ENCODE peak calls at places on chromosomes 13 and 19, in five cellular contexts. B is breast epithelium, E is Peyer's patch, L is K562, F is tibial nerve. D is an unnamed sample.

GRCh38 chr19:43470288-43470687 is 4.9 kb upstream of the LYPD3 start:
- DNase-seq in B (no peak), E (no peak), L (no peak), F (no peak), D (no peak)

GRCh38 chr19:34598217-34599155 is 78.5 kb downstream of the SCGB2B2 start:
- DNase-seq in B (peak), E (no peak), L (no peak), F (no peak), D (no peak)

GRCh38 chr13:90502762-90503161 is 844.7 kb upstream of the MIR17HG start:
- DNase-seq in B (no peak), E (no peak), L (no peak), F (no peak), D (no peak)

GRCh38 chr13:67075239-67075638 is 154.9 kb downstream of the PCDH9 start:
- DNase-seq in B (no peak), E (no peak), L (no peak), F (no peak), D (peak)

GRCh38 chr19:51018745-51019543 is 565 bp downstream of the KLK10 start:
- DNase-seq in B (no peak), E (no peak), L (no peak), F (no peak), D (no peak)

GRCh38 chr19:13022111-13022858 is 27.0 kb downstream of the NFIX start:
- DNase-seq in B (no peak), E (no peak), L (no peak), F (no peak), D (no peak)

GRCh38 chr13:72920097-72920496 is 138.2 kb downstream of the PIBF1 start:
- DNase-seq in B (no peak), E (no peak), L (no peak), F (no peak), D (no peak)

GRCh38 chr13:21078501-21078900 is 17.1 kb upstream of the LATS2 start:
- DNase-seq in B (no peak), E (no peak), L (no peak), F (no peak), D (peak)

GRCh38 chr19:28485300-28485699 is 727.7 kb downstream of the UQCRFS1 start:
- DNase-seq in B (no peak), E (peak), L (no peak), F (no peak), D (no peak)

GRCh38 chr19:50422397-50423278 is 3.9 kb downstream of the SPIB start:
- DNase-seq in B (no peak), E (no peak), L (no peak), F (no peak), D (no peak)

GRCh38 chr19:47230122-47230920 is 678 bp downstream of the BBC3 start:
- DNase-seq in B (no peak), E (peak), L (peak), F (peak), D (peak)

GRCh38 chr13:78228940-78229339 is 310.3 kb upstream of the EDNRB start:
- DNase-seq in B (no peak), E (no peak), L (no peak), F (no peak), D (no peak)

GRCh38 chr19:9986787-9987281 is 23.5 kb downstream of the COL5A3 start:
- DNase-seq in B (no peak), E (no peak), L (no peak), F (no peak), D (no peak)

GRCh38 chr19:10808937-10809655 is 26.9 kb downstream of the TMED1 start:
- DNase-seq in B (no peak), E (no peak), L (peak), F (no peak), D (no peak)

GRCh38 chr19:29811125-29812079 is at the start of gene CCNE1:
- DNase-seq in B (peak), E (peak), L (peak), F (peak), D (peak)
- TF ChIP-seq POLR2A in B (no peak), E (peak), L (peak), F (no peak), D (no peak)

DNA sequence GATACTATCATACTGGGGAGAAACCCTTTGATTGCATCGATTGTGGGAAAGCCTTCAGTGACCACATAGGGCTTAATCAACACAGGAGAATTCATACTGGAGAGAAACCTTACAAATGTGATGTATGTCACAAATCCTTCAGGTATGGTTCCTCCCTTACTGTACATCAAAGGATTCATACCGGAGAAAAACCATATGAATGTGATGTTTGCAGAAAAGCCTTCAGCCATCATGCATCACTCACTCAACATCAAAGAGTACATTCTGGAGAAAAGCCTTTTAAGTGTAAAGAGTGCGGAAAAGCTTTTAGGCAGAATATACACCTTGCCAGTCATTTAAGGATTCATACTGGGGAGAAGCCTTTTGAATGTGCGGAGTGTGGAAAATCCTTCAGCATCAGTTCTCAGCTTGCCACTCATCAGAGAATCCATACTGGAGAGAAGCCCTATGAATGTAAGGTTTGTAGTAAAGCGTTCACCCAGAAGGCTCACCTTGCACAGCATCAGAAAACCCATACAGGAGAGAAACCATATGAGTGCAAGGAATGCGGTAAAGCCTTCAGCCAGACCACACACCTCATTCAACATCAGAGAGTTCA is 12.9 kb upstream of the ZNF470 start:
- DNase-seq in B (no peak), E (no peak), L (no peak), F (no peak), D (no peak)
- H3K4me3 ChIP-seq in B (no peak), E (no peak), L (no peak), F (no peak), D (no peak)

GRCh38 chr19:17235618-17236413 is 9.8 kb downstream of the OCEL1 start:
- DNase-seq in B (peak), E (peak), L (peak), F (peak), D (peak)
- TF ChIP-seq POLR2A in B (no peak), E (no peak), L (peak), F (no peak), D (no peak)

GRCh38 chr19:55675661-55676354 is 782 bp downstream of the EPN1 start:
- DNase-seq in B (no peak), E (no peak), L (no peak), F (no peak), D (peak)

GRCh38 chr19:55674841-55675660 is at the start of gene EPN1:
- DNase-seq in B (peak), E (peak), L (peak), F (peak), D (peak)

GRCh38 chr19:55677572-55678028 is 2.6 kb downstream of the EPN1 start:
- DNase-seq in B (no peak), E (no peak), L (peak), F (no peak), D (peak)

GRCh38 chr19:55676889-55677505 is 2.0 kb downstream of the EPN1 start:
- DNase-seq in B (no peak), E (no peak), L (no peak), F (no peak), D (no peak)

GRCh38 chr19:55676384-55676783 is 1.4 kb downstream of the EPN1 start:
- DNase-seq in B (no peak), E (no peak), L (no peak), F (no peak), D (no peak)
- H3K4me3 ChIP-seq in B (no peak), E (peak), L (peak), F (peak), D (peak)

GRCh38 chr19:533485-534058 is 2.0 kb downstream of the CDC34 start:
- DNase-seq in B (no peak), E (no peak), L (no peak), F (no peak), D (no peak)

GRCh38 chr19:530133-531008 is 1.2 kb upstream of the CDC34 start:
- DNase-seq in B (no peak), E (no peak), L (no peak), F (no peak), D (no peak)

GRCh38 chr19:531753-532571 is at the start of gene CDC34:
- DNase-seq in B (no peak), E (no peak), L (no peak), F (no peak), D (peak)

GRCh38 chr19:532578-533484 is 1.3 kb downstream of the CDC34 start:
- DNase-seq in B (peak), E (peak), L (peak), F (peak), D (peak)

DNA sequence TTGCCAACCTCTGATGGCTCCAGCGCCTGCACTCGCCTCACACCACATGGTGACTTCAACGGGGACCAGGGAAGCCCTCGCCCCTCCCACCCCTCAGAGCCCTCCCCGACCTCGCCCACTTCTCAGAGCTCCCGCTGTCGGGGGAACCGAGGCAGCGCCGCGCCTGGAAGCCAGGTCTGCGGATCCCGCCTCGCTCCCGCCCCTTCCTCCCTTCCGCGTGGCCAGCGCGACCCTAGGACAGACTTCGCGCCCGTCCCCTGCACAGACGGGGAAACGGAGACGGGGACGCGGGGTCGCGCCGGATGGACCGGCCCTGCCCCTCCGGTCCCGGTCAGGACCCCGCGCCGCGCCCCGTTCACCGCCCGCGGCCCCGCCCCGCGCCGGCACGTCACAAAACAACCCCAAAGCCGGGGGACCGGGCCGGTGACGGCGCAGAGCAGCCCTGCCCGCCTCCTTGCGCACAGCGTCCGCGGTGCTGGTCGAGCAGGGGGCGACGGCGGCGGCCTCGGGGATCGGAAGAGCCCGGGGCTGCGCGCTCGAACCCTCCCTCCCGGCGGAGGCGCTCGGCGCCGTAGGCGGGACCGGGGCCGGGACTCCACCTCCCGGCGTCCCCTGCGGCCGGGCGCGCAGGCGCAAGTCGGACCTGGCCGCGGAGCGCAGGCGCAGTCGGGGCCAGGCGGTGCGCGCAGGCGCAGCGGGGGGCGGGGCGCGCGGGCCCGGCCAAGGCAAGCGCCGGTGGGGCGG is 379 bp upstream of the CDC34 start:
- DNase-seq in B (peak), E (peak), L (peak), F (peak), D (peak)
- TF ChIP-seq POLR2A in B (no peak), E (no peak), L (peak), F (no peak), D (peak)